ENCODE peak calls at places on chromosomes 4 and X, in five cellular contexts. V is lung, U is hippocampal formation, G is left ventricle myocardium superior, B is SHP77. J is an unnamed sample.

GRCh38 chr4:37561803-37562207 is 124.4 kb downstream of the RELL1 start:
- DNase-seq in V (no peak), G (no peak), B (no peak), U (no peak), J (no peak)

GRCh38 chrX:111181883-111182400 is 86.0 kb downstream of the PAK3 start:
- DNase-seq in G (no peak), B (peak), U (no peak), V (no peak), J (no peak)

GRCh38 chrX:150365051-150365952 is 2.2 kb downstream of the MAMLD1 start:
- DNase-seq in V (peak), G (peak), B (no peak), U (peak), J (no peak)

GRCh38 chr4:100609810-100610209 is 92.0 kb upstream of the EMCN start:
- DNase-seq in U (no peak), V (no peak), G (no peak), B (no peak), J (no peak)

GRCh38 chrX:120120223-120120622 is 4.5 kb upstream of the RHOXF1 start:
- DNase-seq in B (no peak), V (peak), U (no peak), G (no peak), J (no peak)

GRCh38 chr4:30867427-30867826 is 147.3 kb downstream of the PCDH7 start:
- DNase-seq in V (no peak), G (no peak), U (no peak), B (no peak), J (no peak)

GRCh38 chr4:17811078-17811603 is 362 bp downstream of the NCAPG start:
- DNase-seq in U (no peak), G (no peak), B (no peak), V (peak), J (no peak)

GRCh38 chrX:83759872-83760271 is 101.1 kb upstream of the CYLC1 start:
- DNase-seq in B (peak), V (no peak), G (no peak), U (no peak), J (no peak)

GRCh38 chr4:11602606-11603355 is 174.1 kb upstream of the HS3ST1 start:
- DNase-seq in V (no peak), B (no peak), U (no peak), G (no peak), J (no peak)

GRCh38 chr4:87009095-87009648 is 74.4 kb downstream of the AFF1 start:
- DNase-seq in G (no peak), U (no peak), B (no peak), V (no peak), J (no peak)

GRCh38 chr4:80225628-80226027 is 28.3 kb downstream of the PRDM8 start:
- DNase-seq in B (no peak), U (no peak), G (no peak), V (no peak), J (no peak)

GRCh38 chr4:87375719-87376291 is 15.2 kb downstream of the HSD17B11 start:
- DNase-seq in U (no peak), V (no peak), B (peak), G (no peak), J (no peak)

GRCh38 chrX:10077425-10078188 is 79.2 kb upstream of the CLCN4 start:
- DNase-seq in G (no peak), B (no peak), U (no peak), V (no peak), J (no peak)

GRCh38 chr4:7003176-7003878 is 39.8 kb upstream of the TADA2B start:
- DNase-seq in U (no peak), V (no peak), B (no peak), G (no peak), J (no peak)

GRCh38 chrX:68018248-68019203 is 414.8 kb downstream of the OPHN1 start:
- DNase-seq in B (peak), U (no peak), V (no peak), G (no peak), J (no peak)

GRCh38 chrX:38768079-38768478 is 33.2 kb upstream of the MID1IP1 start:
- DNase-seq in V (no peak), U (no peak), G (no peak), B (no peak), J (no peak)

GRCh38 chr4:926538-926937 is 5.6 kb downstream of the GAK start:
- DNase-seq in U (no peak), G (no peak), B (no peak), V (no peak), J (no peak)

GRCh38 chrX:136086521-136086920 is 60.8 kb upstream of the FHL1 start:
- DNase-seq in V (no peak), B (no peak), G (no peak), U (no peak), J (no peak)

GRCh38 chr4:95249402-95250043 is 299.2 kb downstream of the UNC5C start:
- DNase-seq in B (no peak), U (no peak), G (no peak), V (no peak), J (no peak)

GRCh38 chrX:10922158-10922557 is 189.0 kb upstream of the HCCS start:
- DNase-seq in G (no peak), V (no peak), U (no peak), B (no peak), J (no peak)